ENCODE peak calls at places on chromosomes 1 and 21, in four cellular contexts. J, O, P and A are unnamed samples.
A peak's percentile ranks its signal among the peaks of the same experiment; 100 is the strongest.

GRCh38 chr1:59570524-59570923 is 244.2 kb upstream of the HOOK1 start:
- DNase-seq in O (no peak), J (no peak), P (peak; percentile 43), A (no peak)

GRCh38 chr1:202860744-202861419 is 28.1 kb downstream of the RABIF start:
- DNase-seq in O (peak; percentile 73), J (peak; percentile 85), P (peak; percentile 33), A (peak; percentile 93)

GRCh38 chr1:36306210-36306901 is at the start of gene SH3D21:
- DNase-seq in O (peak; percentile 59), P (no peak), J (peak; percentile 84), A (peak; percentile 94)

GRCh38 chr1:246043556-246043955 is 463.5 kb downstream of the SMYD3 start:
- DNase-seq in P (no peak), J (no peak), O (no peak), A (no peak)

GRCh38 chr1:3767328-3767925 is 5.1 kb upstream of the SMIM1 start:
- DNase-seq in J (no peak), O (no peak), P (no peak), A (no peak)

GRCh38 chr1:17011439-17012307 is at the start of gene ATP13A2:
- DNase-seq in P (peak; percentile 56), J (peak; percentile 86), O (peak; percentile 78), A (peak; percentile 95)

GRCh38 chr1:197618065-197618464 is 157.2 kb downstream of the DENND1B start:
- DNase-seq in O (no peak), P (peak; percentile 34), J (no peak), A (no peak)

GRCh38 chr21:26110703-26111102 is 59.9 kb downstream of the APP start:
- DNase-seq in J (no peak), P (no peak), O (no peak), A (no peak)

GRCh38 chr1:61980561-61980960 is 214.1 kb upstream of the L1TD1 start:
- DNase-seq in J (no peak), P (no peak), O (no peak), A (peak; percentile 40)

GRCh38 chr1:1199141-1199960 is 7.0 kb downstream of the TNFRSF18 start:
- DNase-seq in P (no peak), O (no peak), J (peak; percentile 48), A (peak; percentile 24)

GRCh38 chr1:89545264-89546038 is 20.8 kb downstream of the LRRC8B start:
- DNase-seq in J (no peak), O (no peak), P (peak; percentile 19), A (no peak)

GRCh38 chr21:28776251-28776650 is 216.4 kb downstream of the LTN1 start:
- DNase-seq in P (peak; percentile 96), O (no peak), J (no peak), A (no peak)

GRCh38 chr1:168273575-168273974 is 7.1 kb upstream of the TBX19 start:
- DNase-seq in O (no peak), P (no peak), J (no peak), A (no peak)

GRCh38 chr1:66576645-66577044 is 42.7 kb downstream of the SGIP1 start:
- DNase-seq in O (no peak), P (peak; percentile 71), J (no peak), A (no peak)

GRCh38 chr1:246608616-246609376 is 42.5 kb downstream of the CNST start:
- DNase-seq in J (no peak), O (no peak), P (peak; percentile 97), A (peak; percentile 31)

GRCh38 chr1:210384625-210385024 is 55.9 kb downstream of the HHAT start:
- DNase-seq in P (peak; percentile 79), J (no peak), O (no peak), A (no peak)

GRCh38 chr1:105204836-105205371 is 1455.2 kb downstream of the AMY1C start:
- DNase-seq in O (no peak), J (no peak), P (no peak), A (peak; percentile 36)

GRCh38 chr1:39258146-39258924 is 53.8 kb downstream of the MACF1 start:
- DNase-seq in P (peak; percentile 65), J (peak; percentile 89), O (peak; percentile 69), A (peak; percentile 78)

GRCh38 chr1:1437904-1438376 is 2.5 kb downstream of the VWA1 start:
- DNase-seq in P (no peak), O (no peak), J (no peak), A (no peak)

GRCh38 chr21:34536820-34537219 is 24.8 kb upstream of the KCNE1 start:
- DNase-seq in J (no peak), P (peak; percentile 59), O (no peak), A (no peak)

GRCh38 chr1:90175490-90176157 is 180.7 kb downstream of the ZNF326 start:
- DNase-seq in J (no peak), P (no peak), O (no peak), A (no peak)

GRCh38 chr1:41371630-41372599 is 10.7 kb downstream of the FOXO6 start:
- DNase-seq in P (no peak), J (peak; percentile 85), O (no peak), A (peak; percentile 96)

GRCh38 chr1:17258758-17259130 is 9.8 kb downstream of the PADI3 start:
- DNase-seq in P (no peak), J (no peak), O (no peak), A (no peak)

GRCh38 chr1:246198141-246198820 is 308.8 kb downstream of the SMYD3 start:
- DNase-seq in J (no peak), P (no peak), O (no peak), A (no peak)

GRCh38 chr1:109765483-109765815 is 1.7 kb upstream of the EPS8L3 start:
- DNase-seq in P (no peak), O (no peak), J (no peak), A (no peak)

GRCh38 chr1:67441183-67441582 is 11.0 kb upstream of the SERBP1 start:
- DNase-seq in O (no peak), P (peak; percentile 61), J (no peak), A (no peak)

GRCh38 chr1:103424645-103425044 is 100.9 kb upstream of the RNPC3 start:
- DNase-seq in J (no peak), O (no peak), P (no peak), A (no peak)

GRCh38 chr1:111141803-111142202 is 1.8 kb downstream of the CEPT1 start:
- DNase-seq in J (no peak), P (no peak), O (no peak), A (no peak)

GRCh38 chr1:111141245-111141644 is 1.2 kb downstream of the CEPT1 start:
- DNase-seq in J (no peak), O (no peak), P (no peak), A (no peak)

GRCh38 chr1:111139234-111139955 is 498 bp downstream of the DRAM2 start:
- DNase-seq in O (peak; percentile 65), J (no peak), P (peak; percentile 58), A (peak; percentile 47)

GRCh38 chr1:111139956-111140679 is at the start of the genes CEPT1 and DRAM2:
- DNase-seq in P (peak; percentile 96), J (peak; percentile 96), O (peak; percentile 98), A (peak; percentile 97)

GRCh38 chr1:111140680-111140967 is 601 bp downstream of the CEPT1 start:
- DNase-seq in J (no peak), P (peak; percentile 36), O (no peak), A (peak; percentile 64)
- H3K23ac ChIP-seq in J (no peak overlapping the region), P (peak overlapping the region; percentile 87), O (peak overlapping the region; percentile 98), A (no peak overlapping the region)

GRCh38 chr1:31751822-31752241 is 12.3 kb downstream of the ADGRB2 start:
- DNase-seq in J (no peak), O (no peak), P (no peak), A (no peak)
- H3K23ac ChIP-seq in J (no peak overlapping the region), O (no peak overlapping the region), P (no peak overlapping the region), A (no peak overlapping the region)

GRCh38 chr1:84585803-84586202 is 11.6 kb upstream of the CTBS start:
- DNase-seq in O (no peak), J (no peak), P (no peak), A (no peak)

GRCh38 chr1:84583648-84584047 is 9.4 kb upstream of the CTBS start:
- DNase-seq in P (no peak), J (no peak), O (no peak), A (peak; percentile 34)

GRCh38 chr1:84582802-84583587 is 8.8 kb upstream of the CTBS start:
- DNase-seq in O (no peak), P (no peak), J (no peak), A (peak; percentile 47)

GRCh38 chr1:84584126-84584525 is 9.9 kb upstream of the CTBS start:
- DNase-seq in J (no peak), P (no peak), O (no peak), A (no peak)

DNA sequence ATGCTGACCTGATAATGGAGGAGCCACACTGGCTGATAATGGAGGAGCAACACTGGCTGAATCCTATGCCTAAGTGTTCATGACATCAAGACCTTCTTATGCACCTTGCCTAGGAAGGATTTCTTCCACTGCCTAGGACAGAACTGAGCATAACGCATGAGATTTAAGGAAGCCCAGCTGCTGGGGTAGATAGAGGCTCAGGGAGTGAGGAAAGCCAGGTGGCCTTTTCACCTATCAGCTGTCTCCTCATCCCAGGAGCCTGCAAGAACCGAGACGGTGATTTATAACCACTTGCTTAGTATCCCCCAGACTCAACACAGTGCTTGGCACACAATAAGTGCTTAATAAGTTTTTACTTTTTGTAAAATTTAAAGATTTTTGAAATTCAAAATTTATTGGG is 7.4 kb upstream of the CTBS start:
- DNase-seq in P (no peak), O (no peak), J (no peak), A (no peak)
- H3K23ac ChIP-seq in P (no peak overlapping the region), O (no peak overlapping the region), J (no peak overlapping the region), A (no peak overlapping the region)

DNA sequence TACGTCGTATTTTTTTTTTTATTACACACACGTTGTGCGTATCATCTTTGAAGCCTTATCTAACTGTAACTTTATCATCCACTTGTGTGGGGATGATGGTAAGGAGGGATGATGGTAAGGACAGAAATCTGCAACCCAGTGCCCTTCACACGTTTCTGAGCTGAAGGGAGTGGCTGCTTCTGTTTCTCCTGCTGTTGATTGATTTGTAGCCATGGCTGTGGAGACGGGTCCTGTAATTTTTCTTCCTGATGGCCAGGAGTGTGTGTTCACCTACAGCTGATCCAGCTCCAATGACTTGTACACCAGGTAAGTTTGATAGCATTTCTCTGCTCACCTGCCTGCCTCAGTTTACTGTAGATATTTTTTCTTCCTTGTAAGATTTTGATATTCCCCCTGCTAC is 63.9 kb downstream of the SH3BGR start:
- DNase-seq in J (no peak), O (no peak), P (no peak), A (no peak)
- H3K23ac ChIP-seq in J (no peak overlapping the region), O (no peak overlapping the region), P (no peak overlapping the region), A (no peak overlapping the region)

GRCh38 chr21:15592271-15592860 is 137.4 kb upstream of the USP25 start:
- DNase-seq in O (peak; percentile 36), P (peak; percentile 45), J (no peak), A (no peak)
- H3K23ac ChIP-seq in O (no peak overlapping the region), P (no peak overlapping the region), J (no peak overlapping the region), A (no peak overlapping the region)

GRCh38 chr1:43524804-43525203 is 5.9 kb upstream of the PTPRF start:
- DNase-seq in P (no peak), O (no peak), J (no peak), A (no peak)
- H3K23ac ChIP-seq in P (no peak overlapping the region), O (no peak overlapping the region), J (no peak overlapping the region), A (no peak overlapping the region)